ENCODE peak calls at places on chromosome 7, in four cellular contexts. S is brain microvascular endothelial cell; X is retina; C is stimulated activated CD4-positive, alpha-beta T cell treated with anti-CD3 and anti-CD28 coated beads, Interleukin-12 subunit alpha, Interleukin-12 subunit beta, amount 100 ng/mL, for 48 hours. I is an unnamed sample.

GRCh38 chr7:74604326-74605020 is 53.0 kb upstream of the GTF2I start:
- DNase-seq in C (no peak), S (no peak), X (no peak), I (no peak)

GRCh38 chr7:90655566-90655965 is 59.4 kb downstream of the CDK14 start:
- DNase-seq in C (no peak), X (no peak), S (peak), I (no peak)

GRCh38 chr7:93889261-93889660 is 1.3 kb downstream of the TFPI2 start:
- DNase-seq in C (no peak), X (no peak), S (peak), I (no peak)

GRCh38 chr7:145497911-145498525 is 618.6 kb upstream of the CNTNAP2 start:
- DNase-seq in X (no peak), C (no peak), S (no peak), I (no peak)

GRCh38 chr7:83111391-83111790 is 51.3 kb downstream of the PCLO start:
- DNase-seq in S (no peak), X (no peak), C (no peak), I (no peak)

GRCh38 chr7:159012353-159013069 is 132.2 kb downstream of the VIPR2 start:
- DNase-seq in S (no peak), C (no peak), X (no peak), I (no peak)

GRCh38 chr7:33392143-33392542 is 262.8 kb downstream of the BBS9 start:
- DNase-seq in X (peak), C (no peak), S (no peak), I (no peak)

GRCh38 chr7:22934473-22935065 is 79.4 kb downstream of the HYCC1 start:
- DNase-seq in S (peak), C (no peak), X (no peak), I (no peak)

GRCh38 chr7:2018786-2019692 is 213.7 kb downstream of the MAD1L1 start:
- DNase-seq in C (no peak), X (no peak), S (peak), I (no peak)

GRCh38 chr7:92557808-92558362 is 29.3 kb downstream of the RBM48 start:
- DNase-seq in X (no peak), C (no peak), S (no peak), I (no peak)

GRCh38 chr7:13852281-13852968 is 137.0 kb downstream of the ETV1 start:
- DNase-seq in C (no peak), S (no peak), X (no peak), I (no peak)

GRCh38 chr7:117048114-117048853 is 95.0 kb downstream of the ST7 start:
- DNase-seq in X (no peak), C (no peak), S (no peak), I (no peak)

GRCh38 chr7:27303021-27303420 is 60.4 kb downstream of the EVX1 start:
- DNase-seq in S (no peak), C (no peak), X (no peak), I (no peak)

GRCh38 chr7:116730097-116731018 is 58.4 kb downstream of the MET start:
- DNase-seq in C (no peak), S (no peak), X (no peak), I (no peak)

GRCh38 chr7:86914468-86915054 is 144.9 kb downstream of the ELAPOR2 start:
- DNase-seq in X (no peak), S (no peak), C (no peak), I (no peak)

GRCh38 chr7:100515072-100515532 is 23.9 kb upstream of the AGFG2 start:
- DNase-seq in S (peak), X (no peak), C (no peak), I (no peak)

GRCh38 chr7:157540606-157541294 is 203.9 kb downstream of the DNAJB6 start:
- DNase-seq in X (no peak), C (no peak), S (no peak), I (no peak)

GRCh38 chr7:44880317-44881018 is 4.9 kb downstream of the PURB start:
- DNase-seq in X (no peak), C (no peak), S (no peak), I (no peak)

GRCh38 chr7:80136276-80137045 is 1.8 kb downstream of the GNAI1 start:
- DNase-seq in C (no peak), S (no peak), X (peak), I (no peak)

GRCh38 chr7:96349572-96349971 is 27.7 kb upstream of the SLC25A13 start:
- DNase-seq in C (no peak), X (no peak), S (no peak), I (no peak)

GRCh38 chr7:124440081-124440480 is 325.5 kb downstream of the GPR37 start:
- DNase-seq in X (no peak), S (no peak), C (no peak), I (no peak)

GRCh38 chr7:414681-415560 is 104.7 kb downstream of the PDGFA start:
- DNase-seq in C (no peak), S (no peak), X (no peak), I (no peak)